ENCODE peak calls at places on chromosomes 13 and 19, in six cellular contexts. One of them, this sample, is unnamed.

GRCh38 chr13:67023088-67023893 is 206.8 kb downstream of the PCDH9 start:
- DNase-seq in fibroblast of pulmonary artery: peak
- DNase-seq in mesothelial cell of epicardium: no peak
- DNase-seq in K562: no peak
- DNase-seq in CD4-positive, alpha-beta T cell: no peak
- DNase-seq in cardiac fibroblast: peak
- DNase-seq in this sample: peak

GRCh38 chr13:83618966-83619365 is 263.3 kb downstream of the SLITRK1 start:
- DNase-seq in fibroblast of pulmonary artery: peak
- DNase-seq in mesothelial cell of epicardium: no peak
- DNase-seq in K562: no peak
- DNase-seq in CD4-positive, alpha-beta T cell: no peak
- DNase-seq in cardiac fibroblast: peak
- DNase-seq in this sample: no peak

GRCh38 chr13:46006688-46007452 is 45.7 kb downstream of the ZC3H13 start:
- DNase-seq in fibroblast of pulmonary artery: no peak
- DNase-seq in mesothelial cell of epicardium: no peak
- DNase-seq in K562: no peak
- DNase-seq in CD4-positive, alpha-beta T cell: no peak
- DNase-seq in cardiac fibroblast: peak
- DNase-seq in this sample: no peak

GRCh38 chr13:45861352-45861751 is 9.8 kb upstream of the SIAH3 start:
- DNase-seq in fibroblast of pulmonary artery: peak
- DNase-seq in mesothelial cell of epicardium: no peak
- DNase-seq in K562: no peak
- DNase-seq in CD4-positive, alpha-beta T cell: no peak
- DNase-seq in cardiac fibroblast: peak
- DNase-seq in this sample: no peak

GRCh38 chr19:36152061-36152885 is at the start of gene COX7A1:
- DNase-seq in fibroblast of pulmonary artery: peak
- DNase-seq in mesothelial cell of epicardium: no peak
- DNase-seq in K562: no peak
- DNase-seq in CD4-positive, alpha-beta T cell: no peak
- DNase-seq in cardiac fibroblast: peak
- DNase-seq in this sample: no peak

GRCh38 chr13:25990801-25991200 is 61.0 kb downstream of the SHISA2 start:
- DNase-seq in fibroblast of pulmonary artery: peak
- DNase-seq in mesothelial cell of epicardium: no peak
- DNase-seq in K562: no peak
- DNase-seq in CD4-positive, alpha-beta T cell: no peak
- DNase-seq in cardiac fibroblast: peak
- DNase-seq in this sample: no peak

GRCh38 chr13:33323766-33324525 is 38.4 kb upstream of the STARD13 start:
- DNase-seq in fibroblast of pulmonary artery: peak
- DNase-seq in mesothelial cell of epicardium: no peak
- DNase-seq in K562: no peak
- DNase-seq in CD4-positive, alpha-beta T cell: no peak
- DNase-seq in cardiac fibroblast: peak
- DNase-seq in this sample: no peak

GRCh38 chr19:49155005-49155826 is at the start of gene HRC:
- DNase-seq in fibroblast of pulmonary artery: no peak
- DNase-seq in mesothelial cell of epicardium: no peak
- DNase-seq in K562: peak
- DNase-seq in CD4-positive, alpha-beta T cell: no peak
- DNase-seq in cardiac fibroblast: no peak
- DNase-seq in this sample: no peak

GRCh38 chr13:88979465-88980180 is 1308.5 kb downstream of the SLITRK5 start:
- DNase-seq in fibroblast of pulmonary artery: peak
- DNase-seq in mesothelial cell of epicardium: no peak
- DNase-seq in K562: no peak
- DNase-seq in CD4-positive, alpha-beta T cell: no peak
- DNase-seq in cardiac fibroblast: no peak
- DNase-seq in this sample: no peak

GRCh38 chr13:26968431-26969335 is 202.9 kb downstream of the USP12 start:
- DNase-seq in fibroblast of pulmonary artery: no peak
- DNase-seq in mesothelial cell of epicardium: no peak
- DNase-seq in K562: no peak
- DNase-seq in CD4-positive, alpha-beta T cell: no peak
- DNase-seq in cardiac fibroblast: peak
- DNase-seq in this sample: no peak

GRCh38 chr13:20191902-20192469 is 752 bp downstream of the GJB2 start:
- DNase-seq in fibroblast of pulmonary artery: no peak
- DNase-seq in mesothelial cell of epicardium: no peak
- DNase-seq in K562: no peak
- DNase-seq in CD4-positive, alpha-beta T cell: no peak
- DNase-seq in cardiac fibroblast: no peak
- DNase-seq in this sample: no peak

GRCh38 chr13:113777311-113778260 is 18.6 kb downstream of the TMEM255B start:
- DNase-seq in fibroblast of pulmonary artery: peak
- DNase-seq in mesothelial cell of epicardium: peak
- DNase-seq in K562: peak
- DNase-seq in CD4-positive, alpha-beta T cell: no peak
- DNase-seq in cardiac fibroblast: no peak
- DNase-seq in this sample: peak

GRCh38 chr19:8831832-8832131 is 322 bp downstream of the ZNF558 start:
- DNase-seq in fibroblast of pulmonary artery: no peak
- DNase-seq in mesothelial cell of epicardium: no peak
- DNase-seq in K562: no peak
- DNase-seq in CD4-positive, alpha-beta T cell: no peak
- DNase-seq in cardiac fibroblast: no peak
- DNase-seq in this sample: no peak

GRCh38 chr19:48556163-48556562 is 4.2 kb downstream of the SULT2B1 start:
- DNase-seq in fibroblast of pulmonary artery: peak
- DNase-seq in mesothelial cell of epicardium: no peak
- DNase-seq in K562: peak
- DNase-seq in CD4-positive, alpha-beta T cell: no peak
- DNase-seq in cardiac fibroblast: peak
- DNase-seq in this sample: no peak

GRCh38 chr19:49565261-49565660 is 15.1 kb downstream of the NOSIP start:
- DNase-seq in fibroblast of pulmonary artery: peak
- DNase-seq in mesothelial cell of epicardium: no peak
- DNase-seq in K562: no peak
- DNase-seq in CD4-positive, alpha-beta T cell: no peak
- DNase-seq in cardiac fibroblast: peak
- DNase-seq in this sample: no peak

GRCh38 chr19:29966594-29967249 is 24.7 kb downstream of the URI1 start:
- DNase-seq in fibroblast of pulmonary artery: peak
- DNase-seq in mesothelial cell of epicardium: no peak
- DNase-seq in K562: no peak
- DNase-seq in CD4-positive, alpha-beta T cell: no peak
- DNase-seq in cardiac fibroblast: peak
- DNase-seq in this sample: no peak
- TF ChIP-seq CTCF in fibroblast of pulmonary artery: peak
- TF ChIP-seq CTCF in mesothelial cell of epicardium: no peak
- TF ChIP-seq CTCF in K562: no peak
- TF ChIP-seq CTCF in CD4-positive, alpha-beta T cell: peak
- TF ChIP-seq CTCF in cardiac fibroblast: peak
- TF ChIP-seq CTCF in this sample: no peak

GRCh38 chr19:47230122-47230920 is 678 bp downstream of the BBC3 start:
- DNase-seq in fibroblast of pulmonary artery: peak
- DNase-seq in mesothelial cell of epicardium: peak
- DNase-seq in K562: peak
- DNase-seq in CD4-positive, alpha-beta T cell: peak
- DNase-seq in cardiac fibroblast: peak
- DNase-seq in this sample: peak
- TF ChIP-seq CTCF in fibroblast of pulmonary artery: peak
- TF ChIP-seq CTCF in mesothelial cell of epicardium: peak
- TF ChIP-seq CTCF in K562: peak
- TF ChIP-seq CTCF in CD4-positive, alpha-beta T cell: peak
- TF ChIP-seq CTCF in cardiac fibroblast: peak
- TF ChIP-seq CTCF in this sample: peak

DNA sequence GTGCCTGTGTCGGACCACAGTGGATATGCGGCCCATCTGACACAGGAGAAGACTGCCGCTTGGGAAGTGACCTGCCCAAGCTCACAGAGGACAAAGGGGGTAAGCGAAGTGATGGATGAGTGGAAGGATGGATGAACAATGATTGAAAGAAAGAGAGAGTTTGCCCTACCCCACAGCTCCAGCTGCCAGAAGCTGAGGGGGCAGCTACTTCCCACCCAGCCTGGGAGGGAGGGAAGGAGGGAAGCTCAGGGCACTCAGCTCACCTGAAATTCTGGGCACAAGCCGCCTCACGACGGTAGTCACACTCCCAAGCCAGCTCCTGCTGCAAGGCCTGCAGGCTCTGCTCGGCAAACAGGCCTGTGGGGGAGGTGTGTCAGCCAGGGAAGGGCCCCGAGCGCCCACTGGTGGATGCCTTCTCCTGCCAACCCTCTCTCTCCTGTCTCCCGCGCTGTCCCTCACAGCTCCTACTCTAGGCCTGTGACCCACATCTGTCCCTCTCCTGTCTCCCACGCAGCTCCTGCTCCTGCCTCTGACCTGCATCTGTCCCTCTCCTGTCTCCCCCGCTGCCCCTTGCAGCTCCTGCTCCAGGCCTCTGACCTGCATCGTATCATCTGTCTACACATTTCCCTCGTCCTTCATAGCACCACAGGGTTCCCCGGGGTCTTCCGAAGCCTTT is 12.0 kb upstream of the NUMBL start:
- DNase-seq in fibroblast of pulmonary artery: peak
- DNase-seq in mesothelial cell of epicardium: peak
- DNase-seq in K562: peak
- DNase-seq in CD4-positive, alpha-beta T cell: no peak
- DNase-seq in cardiac fibroblast: no peak
- DNase-seq in this sample: peak
- TF ChIP-seq CTCF in fibroblast of pulmonary artery: peak
- TF ChIP-seq CTCF in mesothelial cell of epicardium: no peak
- TF ChIP-seq CTCF in K562: peak
- TF ChIP-seq CTCF in CD4-positive, alpha-beta T cell: no peak
- TF ChIP-seq CTCF in cardiac fibroblast: peak
- TF ChIP-seq CTCF in this sample: peak

DNA sequence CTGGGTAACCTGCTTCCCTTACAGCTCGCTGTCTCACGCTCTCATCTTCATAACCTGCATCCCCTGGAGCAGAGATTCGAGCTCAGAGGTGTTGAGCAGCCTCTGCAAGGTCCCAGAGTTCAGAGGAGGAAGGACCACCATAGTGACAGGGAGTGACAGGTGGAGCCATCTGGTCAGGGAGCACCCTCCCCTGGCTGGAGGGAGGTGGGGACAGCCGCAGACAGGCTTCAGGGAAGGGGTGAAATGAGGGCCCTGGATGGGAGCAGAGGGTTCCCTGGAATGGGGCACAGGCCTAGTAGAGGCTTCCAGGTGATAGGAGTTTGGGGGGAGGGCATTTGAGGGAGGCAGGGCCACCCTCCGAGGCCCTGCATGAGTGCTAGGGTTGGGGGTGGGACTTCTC is 82.1 kb downstream of the ZNF429 start:
- DNase-seq in fibroblast of pulmonary artery: no peak
- DNase-seq in mesothelial cell of epicardium: no peak
- DNase-seq in K562: no peak
- DNase-seq in CD4-positive, alpha-beta T cell: no peak
- DNase-seq in cardiac fibroblast: no peak
- DNase-seq in this sample: no peak
- TF ChIP-seq CTCF in fibroblast of pulmonary artery: no peak
- TF ChIP-seq CTCF in mesothelial cell of epicardium: no peak
- TF ChIP-seq CTCF in K562: no peak
- TF ChIP-seq CTCF in CD4-positive, alpha-beta T cell: no peak
- TF ChIP-seq CTCF in cardiac fibroblast: no peak
- TF ChIP-seq CTCF in this sample: no peak

This sample was measured in endothelial cell.